ENCODE peak calls at places on chromosome 22, in five cellular contexts. R, L, S, B and T are unnamed samples.

GRCh38 chr22:43925433-43926348 is 2.1 kb downstream of the PNPLA3 start:
- DNase-seq in L (no peak), B (no peak), R (no peak), S (no peak), T (no peak)

GRCh38 chr22:22710719-22711531 is 66.5 kb downstream of the GGTLC2 start:
- DNase-seq in L (peak), S (peak), R (peak), B (no peak), T (no peak)

GRCh38 chr22:31987180-31987579 is 42.8 kb downstream of the YWHAH start:
- DNase-seq in B (no peak), S (no peak), L (no peak), R (no peak), T (no peak)

GRCh38 chr22:49157529-49158339 is 669.9 kb downstream of the BRD1 start:
- DNase-seq in S (no peak), R (no peak), B (no peak), L (no peak), T (no peak)

GRCh38 chr22:20281891-20282290 is 13.8 kb upstream of the RTN4R start:
- DNase-seq in L (no peak), S (no peak), R (no peak), B (no peak), T (no peak)

GRCh38 chr22:36769541-36769940 is 6.4 kb downstream of the IFT27 start:
- DNase-seq in S (no peak), B (no peak), L (no peak), R (no peak), T (no peak)

GRCh38 chr22:22692707-22693530 is 48.5 kb downstream of the GGTLC2 start:
- DNase-seq in L (peak), S (peak), R (peak), B (no peak), T (peak)

GRCh38 chr22:20063271-20064139 is 16.5 kb upstream of the DGCR8 start:
- DNase-seq in L (no peak), B (no peak), S (no peak), R (no peak), T (no peak)

GRCh38 chr22:44260216-44261035 is 52.3 kb downstream of the SHISAL1 start:
- DNase-seq in S (no peak), R (no peak), B (no peak), L (no peak), T (no peak)

GRCh38 chr22:32378703-32379272 is 21.1 kb downstream of the RFPL3 start:
- DNase-seq in S (peak), B (no peak), L (peak), R (peak), T (peak)

GRCh38 chr22:33513388-33514336 is 406.6 kb downstream of the LARGE1 start:
- DNase-seq in R (no peak), B (no peak), L (peak), S (no peak), T (no peak)

GRCh38 chr22:42361523-42361922 is 70.7 kb downstream of the NFAM1 start:
- DNase-seq in S (no peak), L (no peak), B (no peak), R (no peak), T (no peak)
- TF ChIP-seq CTCF in S (no peak), L (no peak), B (no peak), R (no peak), T (no peak)

GRCh38 chr22:38938925-38939324 is 18.5 kb upstream of the APOBEC3A start:
- DNase-seq in R (no peak), B (no peak), L (no peak), S (no peak), T (no peak)
- TF ChIP-seq CTCF in R (no peak), B (no peak), L (no peak), S (no peak), T (no peak)

DNA sequence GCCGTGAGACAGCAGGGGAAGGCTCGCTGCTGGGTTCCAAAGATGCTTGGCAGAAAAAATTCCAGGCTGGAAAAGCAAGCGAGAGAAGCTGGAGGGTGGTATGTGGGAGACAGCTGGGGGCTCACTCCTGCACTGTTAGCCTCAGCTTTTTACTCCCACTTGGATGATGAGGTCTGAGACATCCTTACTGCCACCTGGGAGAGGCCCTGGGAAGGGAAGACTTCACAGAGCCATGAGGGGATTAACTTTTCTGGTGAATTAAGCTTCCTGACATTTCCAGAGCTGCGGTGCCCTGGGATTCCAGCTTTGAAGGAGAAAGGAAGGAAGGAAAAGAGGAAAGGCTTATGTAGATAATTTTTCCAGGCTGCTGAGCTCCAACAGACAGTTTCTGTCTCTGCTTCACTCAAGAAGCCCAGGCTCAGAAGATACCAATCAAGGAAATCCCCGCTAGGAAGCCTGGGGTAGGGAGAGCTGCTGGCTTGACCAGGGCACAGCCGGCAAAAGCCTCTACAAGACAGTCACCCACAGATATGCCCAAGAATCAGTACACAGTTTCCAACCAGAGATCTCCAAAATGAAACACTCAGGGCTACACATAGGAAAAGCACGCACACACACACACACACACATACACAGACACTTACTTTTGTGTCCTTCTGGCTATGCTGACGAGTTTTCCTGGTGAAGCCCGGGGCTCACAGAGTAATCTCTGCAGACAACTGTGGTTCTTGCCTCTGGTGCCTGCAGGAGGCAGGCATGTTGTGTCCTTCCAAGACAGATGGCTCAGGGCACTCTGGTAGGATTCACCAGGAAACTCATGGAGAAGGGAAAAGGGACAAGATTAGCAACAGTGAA is 907 bp downstream of the MCHR1 start:
- DNase-seq in R (no peak), B (no peak), L (peak), S (no peak), T (peak)
- TF ChIP-seq CTCF in R (no peak), B (no peak), L (peak), S (no peak), T (no peak)

DNA sequence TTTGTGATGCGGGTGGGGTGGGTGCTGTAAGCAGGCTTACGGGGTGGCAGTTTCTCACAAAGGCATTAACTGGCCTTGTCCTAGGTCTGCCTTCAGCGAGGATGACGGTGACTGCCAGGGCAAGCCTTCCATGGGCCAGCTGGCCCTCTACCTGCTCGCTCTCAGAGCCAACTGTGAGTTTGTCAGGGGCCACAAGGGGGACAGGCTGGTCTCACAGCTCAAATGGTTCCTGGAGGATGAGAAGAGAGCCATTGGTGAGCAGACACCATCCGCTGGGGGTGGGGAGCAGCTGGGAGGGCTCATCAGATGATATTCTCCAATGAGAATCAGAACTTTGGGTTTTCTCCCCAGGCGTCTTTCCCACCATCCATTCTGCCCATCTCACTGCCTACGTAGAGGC is 5.8 kb downstream of the TCN2 start:
- DNase-seq in L (no peak), B (no peak), R (no peak), S (no peak), T (no peak)
- TF ChIP-seq CTCF in L (no peak), B (no peak), R (no peak), S (no peak), T (peak)